ENCODE peak calls at places on chromosome 17, in ten cellular contexts. R is T-helper 2 cell; G is stimulated activated CD4-positive, alpha-beta T cell treated with anti-CD3 and anti-CD28 coated beads, Interleukin-1b, Interleukin-23, amount 100 ng/mL, for 4 hours; C is substantia nigra; O is body of pancreas; S is cardiac muscle cell; X is effector CD4-positive, alpha-beta T cell; D is CD4-positive, alpha-beta T cell; T is iPS DF 6.9; N is ELR. U is an unnamed sample.

GRCh38 chr17:72145972-72146755 is 25.3 kb downstream of the SOX9 start:
- DNase-seq in R (no peak), G (no peak), C (no peak), O (no peak), S (no peak), X (no peak), D (no peak), T (no peak), N (peak; percentile 79), U (no peak)

GRCh38 chr17:80219777-80220708 is at the start of the genes SGSH and SLC26A11:
- DNase-seq in R (peak; percentile 73), G (peak; percentile 22), C (no peak), O (peak; percentile 89), S (peak; percentile 75), X (peak; percentile 43), D (peak; percentile 34), T (peak; percentile 33), N (peak; percentile 86), U (peak; percentile 36)

GRCh38 chr17:58156839-58157803 is 8.9 kb downstream of the OR4D1 start:
- DNase-seq in R (peak; percentile 73), G (peak; percentile 25), C (no peak), O (peak; percentile 28), S (peak; percentile 9), X (peak; percentile 23), D (peak; percentile 30), T (peak; percentile 47), N (no peak), U (peak; percentile 44)

GRCh38 chr17:81253358-81254131 is 14.4 kb downstream of the NDUFAF8 start:
- DNase-seq in R (peak; percentile 61), G (peak; percentile 58), C (no peak), O (peak; percentile 51), S (peak; percentile 53), X (peak; percentile 55), D (peak; percentile 58), T (no peak), N (peak; percentile 51), U (peak; percentile 40)

GRCh38 chr17:76071497-76072148 is 694 bp downstream of the SRP68 start:
- DNase-seq in R (no peak), G (no peak), C (no peak), O (no peak), S (no peak), X (no peak), D (no peak), T (no peak), N (no peak), U (no peak)

GRCh38 chr17:42783062-42783777 is 2.8 kb downstream of the WNK4 start:
- DNase-seq in R (no peak), G (no peak), C (no peak), O (no peak), S (peak; percentile 81), X (no peak), D (no peak), T (no peak), N (peak; percentile 94), U (no peak)

GRCh38 chr17:36544049-36544319 is 735 bp upstream of the GGNBP2 start:
- DNase-seq in R (peak; percentile 39), G (no peak), C (no peak), O (peak; percentile 42), S (peak; percentile 66), X (no peak), D (no peak), T (no peak), N (peak; percentile 73), U (no peak)

GRCh38 chr17:49291929-49292328 is 61.3 kb upstream of the PHOSPHO1 start:
- DNase-seq in R (no peak), G (no peak), C (no peak), O (no peak), S (no peak), X (no peak), D (no peak), T (no peak), N (no peak), U (no peak)

GRCh38 chr17:80290199-80290598 is 29.5 kb downstream of the RNF213 start:
- DNase-seq in R (no peak), G (no peak), C (no peak), O (no peak), S (no peak), X (no peak), D (no peak), T (no peak), N (no peak), U (no peak)

GRCh38 chr17:20116683-20117309 is 107.6 kb downstream of the SPECC1 start:
- DNase-seq in R (peak; percentile 65), G (peak; percentile 46), C (no peak), O (peak; percentile 57), S (peak; percentile 65), X (peak; percentile 55), D (peak; percentile 48), T (no peak), N (peak; percentile 73), U (peak; percentile 52)

GRCh38 chr17:82914375-82914774 is 74.6 kb upstream of the ZNF750 start:
- DNase-seq in R (no peak), G (no peak), C (no peak), O (peak; percentile 33), S (peak; percentile 7), X (no peak), D (no peak), T (no peak), N (no peak), U (no peak)

GRCh38 chr17:66341462-66341861 is 39.0 kb downstream of the PRKCA start:
- DNase-seq in R (no peak), G (no peak), C (no peak), O (no peak), S (no peak), X (no peak), D (no peak), T (no peak), N (no peak), U (no peak)

GRCh38 chr17:49315974-49316570 is 46.0 kb downstream of the ZNF652 start:
- DNase-seq in R (no peak), G (no peak), C (no peak), O (no peak), S (no peak), X (no peak), D (no peak), T (no peak), N (peak; percentile 59), U (no peak)

GRCh38 chr17:74839955-74840354 is 19.7 kb downstream of the GRIN2C start:
- DNase-seq in R (no peak), G (no peak), C (no peak), O (no peak), S (no peak), X (no peak), D (no peak), T (no peak), N (no peak), U (no peak)

GRCh38 chr17:59752922-59753321 is 45.5 kb downstream of the VMP1 start:
- DNase-seq in R (no peak), G (no peak), C (no peak), O (no peak), S (no peak), X (no peak), D (no peak), T (no peak), N (no peak), U (no peak)

GRCh38 chr17:17824119-17824779 is 12.5 kb downstream of the SREBF1 start:
- DNase-seq in R (peak; percentile 73), G (no peak), C (no peak), O (peak; percentile 57), S (no peak), X (no peak), D (peak; percentile 45), T (no peak), N (no peak), U (no peak)

GRCh38 chr17:76204277-76204676 is 36.0 kb downstream of the RNF157 start:
- DNase-seq in R (no peak), G (no peak), C (no peak), O (no peak), S (peak; percentile 40), X (no peak), D (no peak), T (no peak), N (peak; percentile 91), U (no peak)

GRCh38 chr17:44198721-44199552 is 747 bp downstream of the ATXN7L3 start:
- DNase-seq in R (peak; percentile 73), G (no peak), C (no peak), O (peak; percentile 65), S (peak; percentile 62), X (peak; percentile 45), D (peak; percentile 48), T (no peak), N (peak; percentile 63), U (peak; percentile 63)

GRCh38 chr17:80124351-80124981 is 22.5 kb downstream of the EIF4A3 start:
- DNase-seq in R (peak; percentile 19), G (no peak), C (no peak), O (peak; percentile 51), S (peak; percentile 73), X (no peak), D (no peak), T (peak; percentile 60), N (peak; percentile 42), U (no peak)

GRCh38 chr17:51046527-51047384 is 73.9 kb downstream of the SPAG9 start:
- DNase-seq in R (no peak), G (no peak), C (peak; percentile 55), O (peak; percentile 68), S (peak; percentile 97), X (no peak), D (no peak), T (peak; percentile 83), N (peak; percentile 73), U (no peak)

GRCh38 chr17:74937064-74938051 is 1.7 kb downstream of the OTOP3 start:
- DNase-seq in R (no peak), G (no peak), C (no peak), O (no peak), S (no peak), X (no peak), D (no peak), T (no peak), N (no peak), U (no peak)

GRCh38 chr17:82598256-82599011 is 49.8 kb downstream of the WDR45B start:
- DNase-seq in R (no peak), G (no peak), C (no peak), O (no peak), S (peak; percentile 31), X (no peak), D (no peak), T (no peak), N (peak; percentile 60), U (no peak)

GRCh38 chr17:42163113-42163512 is 8.3 kb upstream of the RAB5C start:
- DNase-seq in R (peak; percentile 37), G (no peak), C (no peak), O (no peak), S (no peak), X (no peak), D (no peak), T (no peak), N (peak; percentile 25), U (peak; percentile 11)

GRCh38 chr17:58311429-58311894 is 17.1 kb downstream of the TSPOAP1 start:
- DNase-seq in R (no peak), G (no peak), C (no peak), O (no peak), S (no peak), X (no peak), D (no peak), T (no peak), N (no peak), U (peak; percentile 57)

GRCh38 chr17:3571043-3571900 is 13.7 kb upstream of the TRPV3 start:
- DNase-seq in R (no peak), G (no peak), C (no peak), O (no peak), S (no peak), X (no peak), D (no peak), T (no peak), N (no peak), U (no peak)

GRCh38 chr17:40321502-40322416 is 12.8 kb downstream of the RARA start:
- DNase-seq in R (peak; percentile 23), G (no peak), C (no peak), O (peak; percentile 59), S (no peak), X (no peak), D (no peak), T (no peak), N (no peak), U (peak; percentile 54)

GRCh38 chr17:79019631-79020584 is 4.1 kb upstream of the C1QTNF1 start:
- DNase-seq in R (peak; percentile 50), G (no peak), C (no peak), O (peak; percentile 77), S (peak; percentile 90), X (peak; percentile 34), D (peak; percentile 33), T (no peak), N (peak; percentile 90), U (peak; percentile 32)

GRCh38 chr17:21362331-21362931 is 13.7 kb upstream of the KCNJ12 start:
- DNase-seq in R (no peak), G (no peak), C (no peak), O (no peak), S (no peak), X (no peak), D (no peak), T (no peak), N (no peak), U (no peak)